ENCODE peak calls at places on chromosomes 11 and 22, in nine cellular contexts. C is left ventricle myocardium inferior; U is endodermal cell; D is right lobe of liver; A is GM23338; V is RWPE2; H is heart right ventricle; W is CD8-positive, alpha-beta T cell; L is transverse colon. E is an unnamed sample. For H3K4me1, the result is how much of the 10 kb centered on the place peaks cover.

GRCh38 chr11:118845369-118845768 is 38.3 kb upstream of the CXCR5 start:
- DNase-seq in C (no peak), U (no peak), D (no peak), A (no peak), V (no peak), H (no peak), W (no peak), L (no peak), E (no peak)

GRCh38 chr11:3368199-3368598 is 10.7 kb downstream of the ZNF195 start:
- DNase-seq in C (no peak), U (no peak), D (no peak), A (no peak), V (no peak), H (no peak), W (no peak), L (no peak), E (no peak)

GRCh38 chr11:34972892-34973291 is 56.5 kb downstream of the PDHX start:
- DNase-seq in C (no peak), U (no peak), D (no peak), A (no peak), V (no peak), H (no peak), W (no peak), L (no peak), E (no peak)

GRCh38 chr22:42320463-42321416 is 50.3 kb upstream of the TCF20 start:
- DNase-seq in C (no peak), U (no peak), D (no peak), A (no peak), V (no peak), H (no peak), W (no peak), L (peak), E (no peak)

GRCh38 chr11:6559375-6559774 is 44.0 kb downstream of the RRP8 start:
- DNase-seq in C (no peak), U (no peak), D (no peak), A (no peak), V (no peak), H (no peak), W (no peak), L (no peak), E (no peak)

GRCh38 chr11:11589385-11589890 is 32.4 kb downstream of the GALNT18 start:
- DNase-seq in C (no peak), U (peak), D (no peak), A (no peak), V (no peak), H (no peak), W (no peak), L (no peak), E (no peak)

GRCh38 chr22:50461536-50461935 is 13.3 kb downstream of the SBF1 start:
- DNase-seq in C (no peak), U (no peak), D (no peak), A (no peak), V (no peak), H (no peak), W (no peak), L (no peak), E (no peak)

GRCh38 chr11:60428517-60428916 is 855 bp upstream of the MS4A5 start:
- DNase-seq in C (no peak), U (no peak), D (no peak), A (no peak), V (no peak), H (no peak), W (no peak), L (no peak), E (no peak)

GRCh38 chr22:42673898-42674390 is 24.8 kb upstream of the CYB5R3 start:
- DNase-seq in C (no peak), U (no peak), D (no peak), A (peak), V (no peak), H (no peak), W (no peak), L (no peak), E (no peak)

GRCh38 chr11:86799680-86800075 is 664 bp upstream of the PRSS23 start:
- DNase-seq in C (no peak), U (peak), D (no peak), A (peak), V (no peak), H (no peak), W (no peak), L (no peak), E (no peak)

GRCh38 chr11:45102810-45103621 is 43.4 kb upstream of the PRDM11 start:
- DNase-seq in C (no peak), U (peak), D (peak), A (peak), V (no peak), H (peak), W (peak), L (peak), E (no peak)

GRCh38 chr11:63670077-63670737 is 969 bp downstream of the ATL3 start:
- DNase-seq in C (no peak), U (no peak), D (no peak), A (no peak), V (no peak), H (no peak), W (no peak), L (no peak), E (no peak)

GRCh38 chr22:22479116-22479515 is 29.4 kb downstream of the ZNF280B start:
- DNase-seq in C (no peak), U (no peak), D (no peak), A (no peak), V (no peak), H (no peak), W (no peak), L (no peak), E (no peak)

GRCh38 chr11:12410006-12410728 is 32.8 kb downstream of the PARVA start:
- DNase-seq in C (no peak), U (peak), D (no peak), A (peak), V (no peak), H (no peak), W (no peak), L (no peak), E (no peak)

GRCh38 chr11:127627629-127628462 is 627.3 kb upstream of the KIRREL3 start:
- DNase-seq in C (no peak), U (no peak), D (peak), A (no peak), V (peak), H (no peak), W (no peak), L (peak), E (no peak)

GRCh38 chr11:57311109-57311936 is 13.4 kb downstream of the TNKS1BP1 start:
- DNase-seq in C (peak), U (peak), D (peak), A (peak), V (peak), H (peak), W (peak), L (peak), E (peak)

GRCh38 chr11:19432370-19433163 is 191.8 kb upstream of the E2F8 start:
- DNase-seq in C (no peak), U (peak), D (no peak), A (peak), V (no peak), H (no peak), W (no peak), L (peak), E (no peak)

GRCh38 chr11:129620705-129621104 is 194.9 kb upstream of the TMEM45B start:
- DNase-seq in C (no peak), U (no peak), D (no peak), A (no peak), V (no peak), H (no peak), W (no peak), L (no peak), E (no peak)

GRCh38 chr22:49983148-49984042 is 22.8 kb downstream of the PIM3 start:
- DNase-seq in C (no peak), U (peak), D (no peak), A (peak), V (peak), H (no peak), W (no peak), L (no peak), E (peak)

GRCh38 chr11:1845571-1846452 is 7.0 kb downstream of the TNNI2 start:
- DNase-seq in C (no peak), U (no peak), D (no peak), A (no peak), V (no peak), H (no peak), W (no peak), L (no peak), E (no peak)

GRCh38 chr22:27752771-27753170 is 48.8 kb downstream of the MN1 start:
- DNase-seq in C (peak), U (no peak), D (no peak), A (no peak), V (peak), H (peak), W (no peak), L (no peak), E (no peak)

GRCh38 chr22:49179886-49180682 is 647.6 kb downstream of the BRD1 start:
- DNase-seq in C (peak), U (no peak), D (no peak), A (no peak), V (no peak), H (no peak), W (no peak), L (no peak), E (no peak)

GRCh38 chr11:122556605-122557004 is 98.9 kb upstream of the UBASH3B start:
- DNase-seq in C (no peak), U (peak), D (no peak), A (peak), V (no peak), H (no peak), W (no peak), L (peak), E (peak)

GRCh38 chr11:17979770-17980371 is 33.0 kb downstream of the SERGEF start:
- DNase-seq in C (no peak), U (peak), D (no peak), A (peak), V (no peak), H (no peak), W (peak), L (no peak), E (no peak)

DNA sequence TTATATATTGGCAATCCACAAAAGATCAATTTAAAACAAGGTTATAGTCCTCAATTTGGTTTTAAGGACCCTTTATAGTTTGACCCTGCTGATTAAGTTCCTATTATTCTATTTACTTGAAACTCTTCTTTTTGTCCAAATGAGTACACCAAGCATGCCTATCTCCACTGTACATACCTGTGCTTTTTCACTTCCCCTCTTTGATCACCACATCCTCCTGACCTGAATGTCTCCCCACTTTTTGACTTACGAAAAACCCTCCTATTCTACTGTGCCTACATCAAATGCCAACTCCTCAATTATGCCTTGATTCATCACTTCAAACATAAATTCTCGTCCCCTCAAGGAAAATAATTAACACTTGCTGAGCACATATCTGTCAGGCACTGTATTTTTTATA is 113.5 kb downstream of the SOX6 start:
- DNase-seq in C (no peak), U (no peak), D (no peak), A (no peak), V (no peak), H (no peak), W (no peak), L (no peak), E (no peak)
- H3K4me3 ChIP-seq in C (no peak), U (no peak), D (no peak), A (no peak), V (no peak), H (no peak), W (no peak), L (no peak), E (no peak)

GRCh38 chr11:68035266-68035876 is 3.5 kb upstream of the TCIRG1 start:
- DNase-seq in C (no peak), U (no peak), D (no peak), A (no peak), V (no peak), H (no peak), W (no peak), L (no peak), E (peak)

GRCh38 chr11:68032003-68032402 is 1.5 kb downstream of the NDUFS8 start:
- DNase-seq in C (no peak), U (no peak), D (no peak), A (no peak), V (no peak), H (no peak), W (no peak), L (no peak), E (no peak)

GRCh38 chr11:68032997-68033707 is 2.7 kb downstream of the NDUFS8 start:
- DNase-seq in C (no peak), U (no peak), D (no peak), A (no peak), V (no peak), H (no peak), W (no peak), L (no peak), E (peak)

GRCh38 chr11:68036141-68036716 is 2.6 kb upstream of the TCIRG1 start:
- DNase-seq in C (no peak), U (no peak), D (no peak), A (no peak), V (no peak), H (no peak), W (no peak), L (no peak), E (peak)

GRCh38 chr11:68033708-68034045 is 3.2 kb downstream of the NDUFS8 start:
- DNase-seq in C (peak), U (no peak), D (peak), A (no peak), V (no peak), H (peak), W (no peak), L (no peak), E (peak)
- H3K4me1 ChIP-seq in C (half or more), U (under half), D (under half), A (under half), V (under half), H (under half), W (under half), L (under half), E (half or more)

DNA sequence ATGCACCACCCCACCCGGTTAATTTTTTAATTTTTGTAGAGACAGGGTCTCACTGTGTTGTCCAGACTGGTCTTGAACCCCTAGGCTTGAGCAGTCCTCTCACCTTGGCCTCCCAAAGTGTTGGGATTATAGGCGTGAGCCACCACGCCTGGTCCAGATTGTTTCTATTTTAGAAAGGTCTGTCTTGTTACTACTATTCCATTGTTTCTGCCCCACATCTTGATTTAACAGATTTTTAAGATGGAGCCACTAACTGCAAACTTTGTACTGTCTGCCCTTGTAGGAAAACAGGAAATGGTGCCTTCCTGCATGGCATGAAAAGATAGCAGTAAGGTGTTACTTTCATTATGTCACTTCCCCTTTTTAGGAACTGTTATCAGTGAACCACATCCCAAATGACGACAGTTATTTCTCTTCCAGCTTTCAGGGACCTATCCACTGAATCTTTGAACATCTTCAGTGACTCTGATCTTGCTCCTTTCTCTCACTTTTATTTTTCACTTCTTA is 23.2 kb downstream of the TAF1D start:
- DNase-seq in C (no peak), U (no peak), D (no peak), A (no peak), V (no peak), H (no peak), W (no peak), L (no peak), E (no peak)
- H3K27ac ChIP-seq in C (no peak), U (no peak), D (no peak), A (no peak), V (no peak), H (no peak), W (peak), L (no peak), E (no peak)

GRCh38 chr22:45268167-45268957 is 16.4 kb upstream of the UPK3A start:
- DNase-seq in C (no peak), U (peak), D (peak), A (peak), V (no peak), H (no peak), W (no peak), L (peak), E (no peak)
- H3K4me3 ChIP-seq in C (peak), U (peak), D (peak), A (peak), V (peak), H (peak), W (peak), L (peak), E (peak)

DNA sequence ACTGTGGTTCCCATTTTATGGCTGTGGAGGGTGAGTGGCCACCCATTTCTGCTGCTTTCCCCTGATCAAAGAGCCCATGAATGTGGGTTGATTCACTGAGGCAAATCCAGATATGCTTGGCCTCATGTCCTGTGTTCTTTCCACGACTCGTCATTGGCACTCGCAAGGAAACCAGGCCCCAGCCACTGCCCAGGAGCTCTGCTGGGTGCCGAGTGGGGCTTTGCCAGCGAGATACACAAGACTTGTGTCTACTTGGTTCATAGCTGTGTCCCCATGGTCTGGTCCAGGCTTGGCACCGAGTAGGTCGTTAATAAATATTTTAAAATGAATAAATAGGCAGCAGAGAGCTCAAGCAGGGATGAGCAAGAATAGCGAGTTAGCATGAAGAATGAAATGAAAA is 1291.5 kb downstream of the TBC1D22A start:
- DNase-seq in C (no peak), U (peak), D (no peak), A (no peak), V (no peak), H (no peak), W (no peak), L (no peak), E (peak)
- H3K4me1 ChIP-seq in C (under half), U (under half), D (under half), A (under half), V (under half), H (under half), W (under half), L (under half), E (under half)

GRCh38 chr11:9273430-9274336 is 8.5 kb upstream of the DENND5A start:
- DNase-seq in C (no peak), U (peak), D (no peak), A (no peak), V (no peak), H (no peak), W (no peak), L (no peak), E (no peak)
- H3K27ac ChIP-seq in C (peak), U (no peak), D (no peak), A (no peak), V (no peak), H (no peak), W (no peak), L (no peak), E (no peak)

DNA sequence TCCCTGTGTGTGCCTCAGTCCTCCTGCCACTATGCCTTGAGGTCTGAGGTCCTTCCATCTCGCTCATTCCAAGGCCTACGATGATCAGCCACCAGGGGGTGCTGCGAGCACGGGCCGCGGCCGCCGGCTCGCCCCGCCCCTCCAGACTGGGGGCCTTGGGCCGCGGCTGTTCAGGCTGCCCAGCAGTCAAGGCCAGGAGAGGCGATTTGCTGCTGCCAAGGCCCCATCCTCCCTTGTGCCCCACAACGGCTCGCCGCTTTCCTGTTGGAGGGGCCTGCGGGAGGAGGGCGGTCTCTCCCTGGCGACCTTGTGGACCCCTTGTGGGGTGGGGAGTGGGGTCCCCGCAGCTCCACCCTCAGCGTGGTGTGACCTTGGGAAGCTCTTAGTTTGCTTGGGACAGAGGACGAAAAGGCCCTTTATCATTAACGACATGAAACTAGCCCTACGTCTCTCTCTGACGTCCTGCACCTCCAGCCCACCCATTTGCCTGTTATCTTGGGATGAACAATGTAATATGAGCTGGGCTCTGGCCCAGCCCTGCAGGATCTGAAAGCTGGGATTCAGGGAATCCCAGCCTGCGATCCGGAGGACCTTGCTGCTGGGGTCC is 5.4 kb upstream of the GALR3 start:
- DNase-seq in C (peak), U (peak), D (peak), A (peak), V (no peak), H (peak), W (peak), L (peak), E (peak)
- H3K4me3 ChIP-seq in C (peak), U (peak), D (peak), A (peak), V (no peak), H (peak), W (peak), L (peak), E (peak)

DNA sequence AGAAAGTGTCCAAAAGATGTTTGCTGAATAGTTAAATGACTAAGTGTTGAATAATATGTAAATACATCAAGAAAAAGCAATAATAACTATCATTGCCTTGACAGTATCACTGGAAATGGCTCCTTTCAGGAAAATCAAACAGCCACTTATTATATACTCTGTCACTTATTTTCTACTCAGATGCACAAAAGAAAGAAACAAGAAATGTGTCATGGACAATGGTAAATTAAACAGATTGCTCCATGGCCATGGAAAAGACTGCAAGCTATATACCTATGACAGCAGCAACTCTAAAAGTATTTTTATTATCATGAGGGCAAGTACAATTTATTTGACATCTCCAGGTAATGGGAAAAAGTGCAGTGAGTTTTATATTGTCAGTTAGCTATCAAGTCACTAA is 52.9 kb upstream of the GUCY1A2 start:
- DNase-seq in C (no peak), U (no peak), D (no peak), A (no peak), V (no peak), H (no peak), W (no peak), L (no peak), E (no peak)
- H3K4me1 ChIP-seq in C (under half), U (under half), D (under half), A (under half), V (under half), H (under half), W (under half), L (under half), E (under half)

DNA sequence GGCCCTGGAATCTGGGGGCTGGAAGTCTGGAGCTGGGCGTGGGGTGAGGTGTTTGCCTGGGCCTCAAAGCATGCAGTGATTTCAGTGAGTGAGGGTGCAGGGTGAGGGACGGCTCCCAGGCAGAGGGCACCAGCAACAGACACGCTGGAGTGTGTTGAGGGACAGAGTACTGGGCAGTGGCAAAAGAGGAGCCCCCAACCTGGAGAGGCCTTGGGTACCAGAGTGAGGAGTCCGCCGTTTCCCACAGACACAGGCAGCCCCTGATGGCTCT is 12.0 kb upstream of the TBC1D22A start:
- DNase-seq in C (no peak), U (no peak), D (no peak), A (no peak), V (no peak), H (no peak), W (no peak), L (no peak), E (no peak)
- H3K27ac ChIP-seq in C (peak), U (no peak), D (no peak), A (no peak), V (no peak), H (peak), W (no peak), L (peak), E (peak)

E was measured in upper lobe of right lung.